ENCODE peak calls at places on chromosomes 16 and 17, in nine cellular contexts. A, D, K, Z, S, C, O, J and M are unnamed samples.

GRCh38 chr17:63419949-63420867 is 25.9 kb downstream of the CYB561 start:
- DNase-seq in A (peak), D (no peak), K (peak), Z (no peak), S (no peak), C (no peak), O (no peak), J (no peak), M (no peak)

GRCh38 chr16:82694239-82694874 is 67.6 kb downstream of the CDH13 start:
- DNase-seq in A (no peak), D (no peak), K (no peak), Z (no peak), S (no peak), C (no peak), O (no peak), J (no peak), M (no peak)

GRCh38 chr16:57807252-57807967 is 5.1 kb upstream of the KIFC3 start:
- DNase-seq in A (no peak), D (peak), K (no peak), Z (no peak), S (no peak), C (no peak), O (no peak), J (no peak), M (no peak)

GRCh38 chr16:88352261-88353200 is 30.2 kb upstream of the ZNF469 start:
- DNase-seq in A (no peak), D (peak), K (no peak), Z (no peak), S (no peak), C (no peak), O (peak), J (no peak), M (no peak)

GRCh38 chr16:9874233-9874632 is 308.0 kb downstream of the GRIN2A start:
- DNase-seq in A (no peak), D (no peak), K (no peak), Z (no peak), S (no peak), C (no peak), O (no peak), J (no peak), M (no peak)

GRCh38 chr17:8799001-8799850 is at the start of gene MFSD6L:
- DNase-seq in A (no peak), D (peak), K (no peak), Z (peak), S (no peak), C (no peak), O (no peak), J (no peak), M (no peak)

GRCh38 chr17:17886253-17886652 is 49.5 kb upstream of the SREBF1 start:
- DNase-seq in A (no peak), D (no peak), K (no peak), Z (no peak), S (no peak), C (no peak), O (no peak), J (no peak), M (no peak)

GRCh38 chr16:50303605-50304466 is 37.5 kb downstream of the ADCY7 start:
- DNase-seq in A (no peak), D (peak), K (no peak), Z (peak), S (peak), C (no peak), O (peak), J (no peak), M (no peak)

GRCh38 chr17:16491703-16492612 is at the start of gene LRRC75A:
- DNase-seq in A (peak), D (peak), K (peak), Z (peak), S (peak), C (peak), O (no peak), J (peak), M (no peak)

GRCh38 chr17:673200-673681 is 41.4 kb downstream of the VPS53 start:
- DNase-seq in A (no peak), D (no peak), K (no peak), Z (peak), S (no peak), C (no peak), O (no peak), J (no peak), M (no peak)

GRCh38 chr17:10653987-10654386 is 3.1 kb downstream of the MYH3 start:
- DNase-seq in A (no peak), D (no peak), K (no peak), Z (no peak), S (no peak), C (no peak), O (peak), J (no peak), M (no peak)

GRCh38 chr17:50507871-50508572 is at the start of gene MYCBPAP:
- DNase-seq in A (peak), D (peak), K (peak), Z (peak), S (peak), C (peak), O (peak), J (peak), M (peak)

GRCh38 chr17:39939588-39940419 is 12.3 kb downstream of the LRRC3C start:
- DNase-seq in A (no peak), D (no peak), K (peak), Z (no peak), S (peak), C (no peak), O (no peak), J (peak), M (no peak)

GRCh38 chr17:40501499-40501911 is at the start of gene TNS4:
- DNase-seq in A (no peak), D (peak), K (no peak), Z (no peak), S (no peak), C (no peak), O (peak), J (no peak), M (no peak)

GRCh38 chr17:9371019-9371418 is 204.6 kb downstream of the STX8 start:
- DNase-seq in A (no peak), D (no peak), K (no peak), Z (no peak), S (peak), C (peak), O (no peak), J (no peak), M (peak)